ENCODE peak calls at places on chromosomes 1 and 21, in six cellular contexts. One of them, this sample, is unnamed.

GRCh38 chr1:222889445-222889844 is 74.6 kb downstream of the DISP1 start:
- DNase-seq in fibroblast of villous mesenchyme: no peak
- DNase-seq in activated naive CD4-positive, alpha-beta T cell: no peak
- DNase-seq in left colon: no peak
- DNase-seq in fibroblast of pulmonary artery: peak
- DNase-seq in MM.1S: no peak
- DNase-seq in this sample: no peak

GRCh38 chr1:44894591-44894990 is 51.5 kb upstream of the PTCH2 start:
- DNase-seq in fibroblast of villous mesenchyme: peak
- DNase-seq in activated naive CD4-positive, alpha-beta T cell: no peak
- DNase-seq in left colon: no peak
- DNase-seq in fibroblast of pulmonary artery: peak
- DNase-seq in MM.1S: no peak
- DNase-seq in this sample: peak

GRCh38 chr21:21007606-21008005 is 9.4 kb downstream of the NCAM2 start:
- DNase-seq in fibroblast of villous mesenchyme: peak
- DNase-seq in activated naive CD4-positive, alpha-beta T cell: no peak
- DNase-seq in left colon: no peak
- DNase-seq in fibroblast of pulmonary artery: no peak
- DNase-seq in MM.1S: no peak
- DNase-seq in this sample: peak

GRCh38 chr1:62841587-62842169 is 57.7 kb downstream of the ATG4C start:
- DNase-seq in fibroblast of villous mesenchyme: peak
- DNase-seq in activated naive CD4-positive, alpha-beta T cell: no peak
- DNase-seq in left colon: no peak
- DNase-seq in fibroblast of pulmonary artery: peak
- DNase-seq in MM.1S: peak
- DNase-seq in this sample: peak

GRCh38 chr1:205570796-205571537 is 60.8 kb downstream of the ELK4 start:
- DNase-seq in fibroblast of villous mesenchyme: no peak
- DNase-seq in activated naive CD4-positive, alpha-beta T cell: no peak
- DNase-seq in left colon: no peak
- DNase-seq in fibroblast of pulmonary artery: no peak
- DNase-seq in MM.1S: no peak
- DNase-seq in this sample: no peak

GRCh38 chr1:236103646-236104218 is 38.6 kb upstream of the GPR137B start:
- DNase-seq in fibroblast of villous mesenchyme: peak
- DNase-seq in activated naive CD4-positive, alpha-beta T cell: peak
- DNase-seq in left colon: no peak
- DNase-seq in fibroblast of pulmonary artery: peak
- DNase-seq in MM.1S: peak
- DNase-seq in this sample: peak

GRCh38 chr1:146032613-146033219 is 11.2 kb upstream of the HJV start:
- DNase-seq in fibroblast of villous mesenchyme: peak
- DNase-seq in activated naive CD4-positive, alpha-beta T cell: no peak
- DNase-seq in left colon: no peak
- DNase-seq in fibroblast of pulmonary artery: peak
- DNase-seq in MM.1S: peak
- DNase-seq in this sample: peak

GRCh38 chr1:85297855-85298629 is 21.6 kb upstream of the BCL10 start:
- DNase-seq in fibroblast of villous mesenchyme: peak
- DNase-seq in activated naive CD4-positive, alpha-beta T cell: no peak
- DNase-seq in left colon: peak
- DNase-seq in fibroblast of pulmonary artery: peak
- DNase-seq in MM.1S: no peak
- DNase-seq in this sample: peak

GRCh38 chr1:2921970-2922686 is 99.1 kb upstream of the ACTRT2 start:
- DNase-seq in fibroblast of villous mesenchyme: no peak
- DNase-seq in activated naive CD4-positive, alpha-beta T cell: peak
- DNase-seq in left colon: no peak
- DNase-seq in fibroblast of pulmonary artery: no peak
- DNase-seq in MM.1S: no peak
- DNase-seq in this sample: no peak

GRCh38 chr21:18840239-18840638 is 436.7 kb upstream of the TMPRSS15 start:
- DNase-seq in fibroblast of villous mesenchyme: peak
- DNase-seq in activated naive CD4-positive, alpha-beta T cell: no peak
- DNase-seq in left colon: no peak
- DNase-seq in fibroblast of pulmonary artery: peak
- DNase-seq in MM.1S: peak
- DNase-seq in this sample: peak

GRCh38 chr1:172733815-172734214 is 74.9 kb downstream of the FASLG start:
- DNase-seq in fibroblast of villous mesenchyme: no peak
- DNase-seq in activated naive CD4-positive, alpha-beta T cell: no peak
- DNase-seq in left colon: no peak
- DNase-seq in fibroblast of pulmonary artery: no peak
- DNase-seq in MM.1S: no peak
- DNase-seq in this sample: no peak

GRCh38 chr1:18041685-18042355 is 65.8 kb upstream of the IGSF21 start:
- DNase-seq in fibroblast of villous mesenchyme: no peak
- DNase-seq in activated naive CD4-positive, alpha-beta T cell: no peak
- DNase-seq in left colon: no peak
- DNase-seq in fibroblast of pulmonary artery: no peak
- DNase-seq in MM.1S: no peak
- DNase-seq in this sample: no peak

GRCh38 chr1:207084701-207085180 is 3.9 kb upstream of the C4BPB start:
- DNase-seq in fibroblast of villous mesenchyme: peak
- DNase-seq in activated naive CD4-positive, alpha-beta T cell: peak
- DNase-seq in left colon: no peak
- DNase-seq in fibroblast of pulmonary artery: peak
- DNase-seq in MM.1S: peak
- DNase-seq in this sample: peak

GRCh38 chr1:63116016-63116415 is 206.4 kb upstream of the FOXD3 start:
- DNase-seq in fibroblast of villous mesenchyme: no peak
- DNase-seq in activated naive CD4-positive, alpha-beta T cell: no peak
- DNase-seq in left colon: no peak
- DNase-seq in fibroblast of pulmonary artery: peak
- DNase-seq in MM.1S: no peak
- DNase-seq in this sample: no peak

GRCh38 chr1:28663871-28664470 is 4.6 kb upstream of the GMEB1 start:
- DNase-seq in fibroblast of villous mesenchyme: no peak
- DNase-seq in activated naive CD4-positive, alpha-beta T cell: no peak
- DNase-seq in left colon: no peak
- DNase-seq in fibroblast of pulmonary artery: no peak
- DNase-seq in MM.1S: no peak
- DNase-seq in this sample: no peak

GRCh38 chr1:168050307-168050706 is 86.4 kb downstream of the GPR161 start:
- DNase-seq in fibroblast of villous mesenchyme: peak
- DNase-seq in activated naive CD4-positive, alpha-beta T cell: no peak
- DNase-seq in left colon: no peak
- DNase-seq in fibroblast of pulmonary artery: no peak
- DNase-seq in MM.1S: no peak
- DNase-seq in this sample: no peak

GRCh38 chr1:14108356-14109275 is 408.6 kb downstream of the PRDM2 start:
- DNase-seq in fibroblast of villous mesenchyme: no peak
- DNase-seq in activated naive CD4-positive, alpha-beta T cell: no peak
- DNase-seq in left colon: no peak
- DNase-seq in fibroblast of pulmonary artery: no peak
- DNase-seq in MM.1S: no peak
- DNase-seq in this sample: no peak

GRCh38 chr1:63435136-63435535 is 67.7 kb downstream of the ALG6 start:
- DNase-seq in fibroblast of villous mesenchyme: peak
- DNase-seq in activated naive CD4-positive, alpha-beta T cell: no peak
- DNase-seq in left colon: no peak
- DNase-seq in fibroblast of pulmonary artery: no peak
- DNase-seq in MM.1S: no peak
- DNase-seq in this sample: no peak

GRCh38 chr1:199742547-199742946 is 285.0 kb upstream of the NR5A2 start:
- DNase-seq in fibroblast of villous mesenchyme: peak
- DNase-seq in activated naive CD4-positive, alpha-beta T cell: no peak
- DNase-seq in left colon: no peak
- DNase-seq in fibroblast of pulmonary artery: peak
- DNase-seq in MM.1S: no peak
- DNase-seq in this sample: peak

GRCh38 chr1:163928649-163929048 is 606.9 kb downstream of the NUF2 start:
- DNase-seq in fibroblast of villous mesenchyme: no peak
- DNase-seq in activated naive CD4-positive, alpha-beta T cell: no peak
- DNase-seq in left colon: no peak
- DNase-seq in fibroblast of pulmonary artery: no peak
- DNase-seq in MM.1S: no peak
- DNase-seq in this sample: no peak

GRCh38 chr1:41277371-41277994 is 35.4 kb upstream of the SCMH1 start:
- DNase-seq in fibroblast of villous mesenchyme: no peak
- DNase-seq in activated naive CD4-positive, alpha-beta T cell: no peak
- DNase-seq in left colon: no peak
- DNase-seq in fibroblast of pulmonary artery: no peak
- DNase-seq in MM.1S: no peak
- DNase-seq in this sample: no peak

GRCh38 chr21:28746166-28746565 is 246.5 kb downstream of the LTN1 start:
- DNase-seq in fibroblast of villous mesenchyme: no peak
- DNase-seq in activated naive CD4-positive, alpha-beta T cell: no peak
- DNase-seq in left colon: no peak
- DNase-seq in fibroblast of pulmonary artery: no peak
- DNase-seq in MM.1S: no peak
- DNase-seq in this sample: no peak

GRCh38 chr1:53590581-53591515 is 131.6 kb downstream of the DMRTB1 start:
- DNase-seq in fibroblast of villous mesenchyme: peak
- DNase-seq in activated naive CD4-positive, alpha-beta T cell: no peak
- DNase-seq in left colon: no peak
- DNase-seq in fibroblast of pulmonary artery: peak
- DNase-seq in MM.1S: no peak
- DNase-seq in this sample: peak

This sample was measured in choroid plexus epithelial cell.